ENCODE peak calls at places on chromosomes 12 and 14, in four cellular contexts. W is trophoblast cell, U is IMR-90, J is mesenchymal stem cell. Q is an unnamed sample.

GRCh38 chr14:35406811-35407630 is 2.5 kb upstream of the NFKBIA start:
- DNase-seq in U (peak), J (peak), W (peak), Q (peak)

GRCh38 chr12:11885261-11886038 is 185.3 kb upstream of the BCL2L14 start:
- DNase-seq in W (peak), U (peak), J (peak), Q (no peak)

GRCh38 chr12:117844114-117844513 is 124.7 kb downstream of the KSR2 start:
- DNase-seq in J (no peak), W (no peak), U (no peak), Q (no peak)

GRCh38 chr12:22740656-22741350 is 115.8 kb downstream of the ETNK1 start:
- DNase-seq in J (no peak), W (no peak), U (no peak), Q (no peak)

GRCh38 chr12:45781080-45781479 is 51.6 kb downstream of the ARID2 start:
- DNase-seq in J (no peak), U (no peak), W (no peak), Q (no peak)

GRCh38 chr12:42426733-42427132 is 100.8 kb downstream of the PPHLN1 start:
- DNase-seq in U (peak), W (no peak), J (peak), Q (no peak)

GRCh38 chr12:72271741-72272661 is at the start of gene TRHDE:
- DNase-seq in W (no peak), J (peak), U (peak), Q (peak)

GRCh38 chr12:115370650-115371049 is 686.7 kb upstream of the TBX3 start:
- DNase-seq in W (no peak), J (peak), U (no peak), Q (no peak)

GRCh38 chr12:106066051-106066705 is 72.6 kb downstream of the NUAK1 start:
- DNase-seq in J (no peak), U (peak), W (no peak), Q (no peak)

DNA sequence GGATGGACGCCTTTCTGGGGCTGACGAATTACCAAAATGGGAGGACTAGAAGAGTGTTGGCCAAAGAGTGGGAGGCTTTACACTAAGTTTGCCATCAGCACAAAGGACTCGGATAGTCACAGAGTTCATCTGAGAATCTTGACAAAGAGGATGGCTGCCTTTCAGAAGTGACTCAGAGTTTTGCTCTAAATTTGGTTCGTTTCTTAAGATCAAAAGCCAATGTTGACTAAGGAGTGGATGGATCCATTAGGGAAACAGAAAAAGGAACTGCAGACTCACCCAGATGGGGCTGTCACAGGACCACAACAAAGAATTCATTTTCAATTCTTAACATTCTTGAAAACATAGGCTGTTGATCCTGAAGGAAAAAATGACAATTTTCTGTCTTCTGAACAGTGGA is 81.3 kb upstream of the DUSP6 start:
- DNase-seq in J (no peak), W (no peak), U (peak), Q (no peak)
- H3K4me3 ChIP-seq in J (no peak), W (no peak), U (no peak), Q (no peak)

GRCh38 chr12:113409462-113410124 is 5.9 kb upstream of the SDS start:
- DNase-seq in W (no peak), J (no peak), U (no peak), Q (no peak)
- H2AK5ac ChIP-seq in W (no peak), J (no peak), U (no peak), Q (no peak)

DNA sequence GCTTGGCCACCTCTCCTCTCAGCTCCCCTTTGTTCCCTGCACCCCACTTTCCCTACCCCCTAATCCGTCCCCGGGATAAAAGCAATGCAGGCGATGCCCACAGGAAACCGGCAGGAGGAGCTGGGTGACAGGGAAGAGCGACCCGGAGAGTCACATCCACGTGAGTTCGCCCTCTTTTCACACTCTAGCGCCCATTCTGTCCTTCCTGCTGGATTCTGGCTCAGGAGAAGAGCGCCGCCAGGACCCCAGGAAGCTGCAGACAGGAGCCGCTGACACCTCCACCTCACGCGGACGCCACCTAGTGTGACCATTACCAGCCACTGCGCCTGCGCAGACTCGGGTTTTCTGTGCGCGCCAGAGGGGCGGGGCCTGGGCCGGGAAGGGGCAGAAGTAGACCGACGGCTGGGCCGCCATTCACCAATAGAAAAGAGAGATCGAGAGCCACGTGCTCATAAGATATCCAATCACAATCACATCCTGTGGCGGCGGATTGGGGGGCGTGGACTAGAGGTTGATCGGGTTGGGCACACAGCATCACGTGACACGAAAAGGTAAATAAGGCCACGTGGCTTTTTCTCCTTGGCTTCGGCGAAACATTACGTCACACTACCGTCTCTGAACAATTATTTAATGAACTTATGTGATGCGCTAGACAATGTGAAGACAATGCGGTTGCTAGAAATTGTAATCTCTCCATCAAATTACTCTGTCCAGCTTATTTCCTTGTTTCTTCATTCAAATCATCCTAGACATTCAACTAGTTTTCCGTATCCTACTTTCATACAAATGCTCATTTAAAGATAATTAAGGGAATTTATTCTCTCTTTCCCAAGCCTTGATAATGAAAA is 10.1 kb downstream of the PLA2G1B start:
- DNase-seq in U (peak), W (peak), J (peak), Q (peak)
- H4K8ac ChIP-seq in U (peak), W (peak), J (peak), Q (no peak)

DNA sequence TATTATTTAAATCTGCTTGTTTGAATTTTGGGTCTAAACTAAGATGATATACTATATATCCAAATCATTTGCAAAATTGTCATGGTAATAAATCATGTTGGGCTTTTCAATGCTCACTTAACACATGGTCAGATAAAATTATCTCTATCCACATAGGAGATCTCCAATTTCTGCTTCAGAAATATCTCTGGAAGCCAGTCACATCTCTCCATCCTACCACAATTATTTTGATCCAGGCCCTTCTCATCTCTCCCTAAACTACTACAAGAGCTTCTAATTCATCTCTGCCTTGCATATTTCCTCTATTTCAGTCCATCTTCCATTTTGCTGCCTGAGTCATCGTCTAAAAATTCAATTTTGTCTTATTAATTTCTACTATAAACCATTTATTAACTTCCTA is 3.8 kb downstream of the DCN start:
- DNase-seq in U (no peak), W (no peak), J (no peak), Q (no peak)
- H3K4me3 ChIP-seq in U (peak), W (no peak), J (no peak), Q (no peak)

DNA sequence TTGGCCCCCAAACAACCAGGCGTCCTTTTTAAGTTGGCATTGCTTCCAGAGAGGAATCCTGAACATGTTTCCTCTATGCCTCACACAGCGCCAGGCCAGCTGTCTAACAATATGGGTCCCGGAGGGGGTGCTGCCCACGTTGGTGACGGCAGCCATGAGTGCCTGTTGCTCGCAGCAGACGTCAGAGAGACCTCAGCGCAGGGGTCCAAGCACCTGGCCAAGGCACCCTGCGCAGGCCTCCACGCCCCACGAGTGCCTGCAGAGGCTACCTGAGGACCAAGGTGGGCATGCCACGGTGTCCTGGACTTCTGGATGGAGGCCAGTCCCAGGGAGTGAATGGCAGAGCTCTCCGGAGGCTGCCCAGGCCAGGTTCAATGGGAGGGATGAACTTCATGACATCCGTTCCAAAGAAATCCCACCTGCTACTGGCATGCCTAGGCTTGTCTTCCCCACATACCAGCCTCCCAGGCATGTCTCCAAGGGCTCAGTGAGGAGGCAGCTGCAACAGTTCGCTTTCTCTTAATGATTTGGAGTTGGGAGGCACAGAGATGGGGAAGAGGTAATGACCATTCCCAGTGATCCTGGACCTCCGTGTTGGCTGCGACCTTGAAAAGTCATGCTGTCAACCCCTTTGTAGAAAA is 11.6 kb upstream of the FOXN3 start:
- DNase-seq in W (no peak), J (no peak), U (peak), Q (no peak)
- H2AK5ac ChIP-seq in W (peak), J (peak), U (peak), Q (peak)

DNA sequence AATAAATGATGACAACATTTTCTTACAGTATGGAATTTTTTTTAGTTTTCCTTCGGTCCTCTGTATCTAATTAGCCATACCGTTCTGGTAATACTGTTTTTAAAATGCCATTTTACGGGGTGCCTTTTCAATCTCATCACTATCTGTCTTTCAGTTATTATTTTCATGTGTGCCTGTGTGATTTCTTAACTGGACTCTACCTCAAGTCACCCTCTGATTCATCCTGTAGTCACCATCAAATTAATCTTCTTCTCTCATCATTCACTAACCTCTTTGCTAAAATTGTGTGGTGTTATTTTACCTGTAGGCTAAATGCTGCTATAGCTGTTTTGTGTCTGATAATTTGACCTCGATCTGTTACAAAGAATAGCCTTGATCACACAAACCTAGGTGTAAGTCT is 16.0 kb upstream of the CCT2 start:
- DNase-seq in W (no peak), J (no peak), U (peak), Q (no peak)
- H4K8ac ChIP-seq in W (no peak), J (no peak), U (no peak), Q (no peak)

DNA sequence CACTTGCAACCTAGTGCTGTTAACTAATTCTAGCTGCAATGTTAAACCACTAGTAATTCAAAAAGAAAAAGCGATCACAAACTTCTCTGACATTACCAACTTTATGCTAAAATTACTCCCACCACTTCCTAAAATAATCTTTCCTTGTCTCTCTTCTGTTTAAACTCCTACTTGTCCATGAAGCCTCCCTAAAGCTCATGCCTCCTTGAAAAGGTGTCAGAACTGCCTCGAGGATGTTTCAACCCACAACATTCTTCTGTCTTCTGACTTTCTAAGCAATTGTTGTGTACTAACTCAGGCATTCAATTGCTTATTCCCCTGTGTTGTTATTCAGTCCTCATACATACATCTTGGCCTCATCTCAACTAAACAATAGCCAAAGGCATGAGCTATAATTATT is 5.9 kb downstream of the GNPTAB start:
- DNase-seq in U (no peak), J (no peak), W (no peak), Q (no peak)
- H3K4me3 ChIP-seq in U (no peak), J (no peak), W (no peak), Q (no peak)

DNA sequence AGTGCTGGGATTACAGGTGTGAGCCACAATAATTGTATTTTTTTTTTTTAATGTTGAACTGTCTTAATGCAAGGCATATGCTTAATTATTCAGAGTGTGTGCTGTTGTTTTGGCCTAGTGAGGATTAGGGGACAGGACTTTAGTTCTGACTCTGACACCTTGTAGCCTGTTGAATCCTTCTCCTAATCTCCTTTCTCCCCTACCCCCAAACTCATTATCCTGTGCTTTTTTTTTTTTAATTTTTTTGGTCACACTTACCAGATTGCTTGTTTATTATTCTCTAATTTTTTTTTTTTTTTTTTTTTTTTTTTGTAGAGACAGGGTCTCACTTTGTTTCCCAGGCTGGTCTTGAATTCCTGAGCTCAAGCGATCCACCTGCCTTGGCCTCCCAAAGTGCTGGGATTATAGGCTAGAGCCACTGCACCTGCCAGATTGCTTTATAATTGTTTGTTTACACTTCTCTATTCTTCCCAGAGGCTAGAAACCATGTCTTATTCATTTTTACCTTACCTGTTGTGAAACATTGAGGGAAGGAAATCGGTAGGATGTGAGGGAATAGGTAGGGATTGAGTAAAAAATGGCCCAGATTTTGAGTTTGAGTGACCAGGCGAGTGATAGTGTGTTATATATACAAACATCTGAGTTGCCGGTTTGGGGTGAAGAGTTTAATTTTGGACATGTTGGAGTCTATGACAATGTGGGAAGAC is 32.2 kb downstream of the DIP2B start:
- DNase-seq in W (no peak), U (no peak), J (no peak), Q (no peak)
- H2AK5ac ChIP-seq in W (no peak), U (no peak), J (no peak), Q (no peak)

GRCh38 chr12:58977476-58977875 is 57.2 kb upstream of the LRIG3 start:
- DNase-seq in J (no peak), W (no peak), U (no peak), Q (no peak)
- H4K8ac ChIP-seq in J (no peak), W (no peak), U (no peak), Q (no peak)

GRCh38 chr14:100212476-100213333 is 26.2 kb upstream of the YY1 start:
- DNase-seq in J (no peak), U (no peak), W (no peak), Q (no peak)

GRCh38 chr14:100215330-100215885 is 23.5 kb upstream of the YY1 start:
- DNase-seq in J (no peak), W (no peak), U (no peak), Q (no peak)

GRCh38 chr14:100213587-100213955 is 25.4 kb upstream of the YY1 start:
- DNase-seq in W (no peak), J (no peak), U (no peak), Q (no peak)

GRCh38 chr14:100213956-100214767 is 24.8 kb upstream of the YY1 start:
- DNase-seq in W (peak), U (peak), J (peak), Q (peak)

GRCh38 chr14:100214768-100215079 is 24.2 kb upstream of the YY1 start:
- DNase-seq in U (no peak), J (peak), W (no peak), Q (no peak)
- H3K4me3 ChIP-seq in U (peak), J (no peak), W (no peak), Q (no peak)